ENCODE peak calls at places on chromosomes 7 and 10, in nine cellular contexts. Q is NCI-H510A treated with DMSO at 0.1 percent for 48 hours; Z is stimulated activated CD4-positive, alpha-beta T cell treated with anti-CD3 and anti-CD28 coated beads, Interleukin-15, amount 100 ng/mL, for 1 hour; I is NCI-H446; A is coronary artery; N is T follicular helper cell; T is M059J; D is SW 1271; Y is NCI-H1436. E is an unnamed sample.

GRCh38 chr7:226281-226882 is 34.0 kb downstream of the FAM20C start:
- DNase-seq in Q (no peak), Z (no peak), I (no peak), A (no peak), N (no peak), T (peak; percentile 90), D (no peak), Y (no peak), E (no peak)

GRCh38 chr7:151624246-151624928 is 104.7 kb upstream of the RHEB start:
- DNase-seq in Q (no peak), Z (no peak), I (no peak), A (no peak), N (no peak), T (no peak), D (no peak), Y (no peak), E (no peak)

GRCh38 chr7:16810112-16810511 is 5.3 kb upstream of the AGR2 start:
- DNase-seq in Q (no peak), Z (no peak), I (no peak), A (no peak), N (no peak), T (no peak), D (no peak), Y (no peak), E (no peak)

GRCh38 chr7:158054081-158054480 is 533.5 kb downstream of the PTPRN2 start:
- DNase-seq in Q (no peak), Z (no peak), I (no peak), A (no peak), N (no peak), T (no peak), D (no peak), Y (no peak), E (no peak)

GRCh38 chr10:30437039-30437781 is 3.2 kb downstream of the MAP3K8 start:
- DNase-seq in Q (no peak), Z (no peak), I (no peak), A (no peak), N (no peak), T (peak; percentile 55), D (no peak), Y (no peak), E (no peak)

GRCh38 chr10:3452683-3453388 is 280.3 kb upstream of the PITRM1 start:
- DNase-seq in Q (no peak), Z (no peak), I (no peak), A (no peak), N (no peak), T (peak; percentile 81), D (no peak), Y (no peak), E (no peak)

GRCh38 chr10:93152136-93152535 is 78.4 kb downstream of the CYP26A1 start:
- DNase-seq in Q (no peak), Z (no peak), I (no peak), A (no peak), N (no peak), T (peak; percentile 87), D (peak; percentile 15), Y (no peak), E (no peak)

GRCh38 chr10:80540644-80541143 is 3.0 kb downstream of the SH2D4B start:
- DNase-seq in Q (no peak), Z (no peak), I (no peak), A (no peak), N (no peak), T (no peak), D (no peak), Y (no peak), E (no peak)

GRCh38 chr10:130257897-130258296 is 121.7 kb downstream of the GLRX3 start:
- DNase-seq in Q (no peak), Z (no peak), I (no peak), A (no peak), N (no peak), T (no peak), D (no peak), Y (no peak), E (no peak)

GRCh38 chr10:14608381-14609001 is 166.2 kb downstream of the FAM107B start:
- DNase-seq in Q (no peak), Z (no peak), I (no peak), A (no peak), N (no peak), T (no peak), D (no peak), Y (no peak), E (no peak)

GRCh38 chr7:134004829-134005505 is 122.2 kb upstream of the LRGUK start:
- DNase-seq in Q (no peak), Z (no peak), I (no peak), A (no peak), N (no peak), T (no peak), D (no peak), Y (no peak), E (no peak)

GRCh38 chr10:95260909-95261552 is 29.8 kb downstream of the PDLIM1 start:
- DNase-seq in Q (no peak), Z (no peak), I (no peak), A (no peak), N (no peak), T (peak; percentile 78), D (peak; percentile 54), Y (no peak), E (no peak)

GRCh38 chr7:140316165-140316661 is 82.1 kb downstream of the SLC37A3 start:
- DNase-seq in Q (no peak), Z (no peak), I (peak; percentile 53), A (peak; percentile 80), N (no peak), T (peak; percentile 85), D (no peak), Y (no peak), E (no peak)

GRCh38 chr7:89042963-89043362 is 247.4 kb upstream of the TEX47 start:
- DNase-seq in Q (peak; percentile 5), Z (no peak), I (no peak), A (no peak), N (no peak), T (no peak), D (no peak), Y (no peak), E (no peak)

GRCh38 chr7:412313-412710 is 107.3 kb downstream of the PDGFA start:
- DNase-seq in Q (no peak), Z (no peak), I (no peak), A (no peak), N (no peak), T (no peak), D (no peak), Y (no peak), E (no peak)

GRCh38 chr7:137001041-137001440 is 132.6 kb downstream of the CHRM2 start:
- DNase-seq in Q (no peak), Z (no peak), I (no peak), A (no peak), N (no peak), T (no peak), D (no peak), Y (no peak), E (no peak)

GRCh38 chr10:97647556-97647955 is 7.1 kb downstream of the PI4K2A start:
- DNase-seq in Q (no peak), Z (no peak), I (no peak), A (no peak), N (no peak), T (peak; percentile 50), D (peak; percentile 27), Y (no peak), E (no peak)

GRCh38 chr10:52864459-52865106 is 92.0 kb upstream of the MBL2 start:
- DNase-seq in Q (no peak), Z (no peak), I (no peak), A (no peak), N (no peak), T (peak; percentile 90), D (peak; percentile 0), Y (no peak), E (no peak)

GRCh38 chr10:636016-636730 is 53.3 kb downstream of the DIP2C start:
- DNase-seq in Q (no peak), Z (no peak), I (no peak), A (no peak), N (no peak), T (no peak), D (no peak), Y (no peak), E (no peak)